ENCODE peak calls at places on chromosomes 3 and 15, in seven cellular contexts. C is HCT116, O is A549, A is lower lobe of right lung, M is heart right ventricle, G is left ventricle myocardium inferior, E is adrenal gland. S is an unnamed sample.

GRCh38 chr3:62229908-62230307 is 143.4 kb downstream of the FEZF2 start:
- DNase-seq in A (no peak), E (no peak), O (peak), M (no peak), G (no peak), C (peak), S (no peak)

GRCh38 chr3:178709047-178709446 is 172.8 kb downstream of the KCNMB2 start:
- DNase-seq in C (no peak), E (no peak), O (no peak), G (no peak), M (no peak), A (no peak), S (no peak)

GRCh38 chr3:124818398-124819150 is 68.6 kb downstream of the ITGB5 start:
- DNase-seq in O (no peak), E (no peak), A (no peak), M (no peak), G (no peak), C (no peak), S (no peak)

GRCh38 chr3:37308247-37308646 is 133.9 kb upstream of the LRRFIP2 start:
- DNase-seq in O (peak), A (no peak), G (no peak), C (peak), M (no peak), E (no peak), S (no peak)

GRCh38 chr3:117523407-117523806 is 813.8 kb downstream of the TUSC7 start:
- DNase-seq in O (no peak), A (no peak), G (no peak), C (no peak), E (no peak), M (no peak), S (no peak)

GRCh38 chr15:59516655-59517461 is 78.9 kb downstream of the FAM81A start:
- DNase-seq in G (no peak), C (no peak), E (no peak), A (no peak), O (no peak), M (no peak), S (no peak)

GRCh38 chr15:63981596-63982320 is 64.5 kb downstream of the DAPK2 start:
- DNase-seq in G (no peak), O (no peak), A (no peak), C (no peak), M (no peak), E (no peak), S (no peak)

GRCh38 chr3:15099364-15100098 is 583 bp upstream of the RBSN start:
- DNase-seq in E (no peak), O (no peak), A (no peak), M (no peak), C (no peak), G (no peak), S (no peak)

GRCh38 chr3:179837374-179837773 is 184.5 kb downstream of the USP13 start:
- DNase-seq in O (no peak), E (no peak), G (no peak), A (no peak), M (no peak), C (no peak), S (no peak)

GRCh38 chr15:85125056-85125661 is 143.5 kb downstream of the PDE8A start:
- DNase-seq in G (no peak), C (peak), A (no peak), O (no peak), M (no peak), E (no peak), S (no peak)

GRCh38 chr15:47963265-47963664 is 157.5 kb upstream of the SLC24A5 start:
- DNase-seq in O (no peak), A (no peak), G (no peak), M (no peak), C (no peak), E (no peak), S (no peak)

GRCh38 chr3:100023150-100023549 is 91.2 kb downstream of the FILIP1L start:
- DNase-seq in M (no peak), E (no peak), C (no peak), G (no peak), O (no peak), A (no peak), S (no peak)

GRCh38 chr3:120418866-120419490 is 31.8 kb downstream of the FSTL1 start:
- DNase-seq in E (peak), O (peak), A (peak), G (peak), M (peak), C (peak), S (no peak)

GRCh38 chr3:188049890-188050530 is 103.9 kb upstream of the LPP start:
- DNase-seq in G (no peak), C (no peak), O (no peak), E (no peak), A (no peak), M (no peak), S (no peak)

GRCh38 chr3:153257673-153258351 is 95.8 kb downstream of the RAP2B start:
- DNase-seq in G (no peak), O (no peak), C (no peak), A (no peak), E (no peak), M (no peak), S (no peak)

GRCh38 chr3:153260681-153261080 is 98.7 kb downstream of the RAP2B start:
- DNase-seq in E (no peak), C (no peak), A (no peak), O (no peak), G (no peak), M (no peak), S (no peak)

DNA sequence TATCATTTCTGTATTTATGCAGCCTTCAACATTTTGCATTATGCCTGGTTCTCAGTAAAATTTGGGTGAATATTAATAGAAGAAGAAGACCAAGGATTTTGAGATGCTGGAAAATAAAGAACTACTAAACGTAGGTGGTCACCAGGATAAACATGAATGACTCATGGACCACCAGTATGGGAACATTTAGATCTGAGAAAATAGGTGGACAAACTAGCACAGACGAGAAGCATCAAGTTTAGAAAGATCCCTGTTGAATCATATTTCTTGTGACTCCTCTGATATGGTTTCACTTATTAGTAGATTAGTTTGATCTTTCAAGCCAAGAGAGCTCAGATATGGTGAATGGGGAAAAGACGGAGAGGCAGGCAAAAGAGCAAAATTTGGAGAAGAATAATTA is 97.9 kb downstream of the RAP2B start:
- DNase-seq in A (no peak), C (no peak), M (no peak), G (no peak), E (no peak), O (no peak), S (no peak)
- H3K27ac ChIP-seq in A (no peak), C (no peak), M (no peak), G (no peak), E (no peak), O (no peak), S (no peak)

DNA sequence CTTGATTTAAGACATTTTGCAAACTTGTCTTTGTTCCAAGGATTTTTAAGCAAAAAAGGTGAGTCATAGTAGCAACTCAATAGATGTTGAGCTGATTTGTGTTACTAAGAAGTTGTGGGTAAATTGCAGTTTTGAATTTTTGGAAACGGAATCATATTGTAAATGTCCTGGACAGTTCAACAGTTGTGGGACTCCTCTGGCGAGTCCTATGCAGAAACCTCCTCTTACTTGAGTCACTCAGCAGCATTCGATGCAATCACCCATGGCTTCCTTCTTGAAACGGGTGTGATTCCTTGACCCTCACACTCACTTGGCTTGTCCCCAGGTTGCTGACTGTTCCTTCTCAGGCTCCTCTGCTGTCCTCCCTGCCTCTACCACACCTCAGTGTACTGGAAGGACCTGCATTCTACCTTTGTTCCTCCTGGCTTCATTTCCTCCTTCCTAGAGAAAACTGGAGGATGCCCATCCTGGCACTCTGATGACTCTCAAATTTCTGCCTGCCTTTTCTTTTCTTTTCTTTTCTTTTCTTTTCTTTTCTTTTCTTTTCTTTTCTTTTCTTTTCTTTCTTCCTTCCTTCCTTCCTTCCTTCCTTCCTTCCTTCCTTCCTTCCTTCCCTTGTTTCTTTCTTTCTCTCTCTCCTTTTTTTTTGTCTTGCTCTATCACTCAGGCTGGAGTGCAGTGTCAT is 52.8 kb upstream of the DGKG start:
- DNase-seq in M (no peak), C (no peak), G (no peak), E (no peak), O (no peak), A (no peak), S (no peak)
- H3K4me3 ChIP-seq in M (no peak), C (no peak), G (no peak), E (no peak), O (no peak), A (no peak), S (no peak)

GRCh38 chr3:144031938-144032337 is 60.3 kb downstream of the DIPK2A start:
- DNase-seq in E (peak), C (no peak), O (no peak), G (peak), A (no peak), M (peak), S (no peak)
- H3K27ac ChIP-seq in E (no peak), C (no peak), O (no peak), G (no peak), A (no peak), M (no peak), S (no peak)

GRCh38 chr3:58986654-58987053 is 63.2 kb downstream of the CFAP20DC start:
- DNase-seq in M (no peak), O (no peak), E (no peak), A (no peak), C (no peak), G (no peak), S (no peak)

GRCh38 chr3:58993547-58993946 is 56.3 kb downstream of the CFAP20DC start:
- DNase-seq in A (no peak), C (no peak), M (no peak), O (no peak), E (no peak), G (no peak), S (no peak)

GRCh38 chr3:58988041-58988440 is 61.8 kb downstream of the CFAP20DC start:
- DNase-seq in G (no peak), A (no peak), M (no peak), E (no peak), O (no peak), C (no peak), S (no peak)

GRCh38 chr3:58991623-58992022 is 58.2 kb downstream of the CFAP20DC start:
- DNase-seq in C (no peak), G (no peak), E (no peak), O (no peak), M (no peak), A (no peak), S (no peak)

GRCh38 chr3:58989173-58989572 is 60.7 kb downstream of the CFAP20DC start:
- DNase-seq in A (no peak), G (no peak), O (no peak), C (no peak), E (no peak), M (no peak), S (no peak)
- H3K4me3 ChIP-seq in A (no peak), G (no peak), O (no peak), C (no peak), E (no peak), M (no peak), S (no peak)

DNA sequence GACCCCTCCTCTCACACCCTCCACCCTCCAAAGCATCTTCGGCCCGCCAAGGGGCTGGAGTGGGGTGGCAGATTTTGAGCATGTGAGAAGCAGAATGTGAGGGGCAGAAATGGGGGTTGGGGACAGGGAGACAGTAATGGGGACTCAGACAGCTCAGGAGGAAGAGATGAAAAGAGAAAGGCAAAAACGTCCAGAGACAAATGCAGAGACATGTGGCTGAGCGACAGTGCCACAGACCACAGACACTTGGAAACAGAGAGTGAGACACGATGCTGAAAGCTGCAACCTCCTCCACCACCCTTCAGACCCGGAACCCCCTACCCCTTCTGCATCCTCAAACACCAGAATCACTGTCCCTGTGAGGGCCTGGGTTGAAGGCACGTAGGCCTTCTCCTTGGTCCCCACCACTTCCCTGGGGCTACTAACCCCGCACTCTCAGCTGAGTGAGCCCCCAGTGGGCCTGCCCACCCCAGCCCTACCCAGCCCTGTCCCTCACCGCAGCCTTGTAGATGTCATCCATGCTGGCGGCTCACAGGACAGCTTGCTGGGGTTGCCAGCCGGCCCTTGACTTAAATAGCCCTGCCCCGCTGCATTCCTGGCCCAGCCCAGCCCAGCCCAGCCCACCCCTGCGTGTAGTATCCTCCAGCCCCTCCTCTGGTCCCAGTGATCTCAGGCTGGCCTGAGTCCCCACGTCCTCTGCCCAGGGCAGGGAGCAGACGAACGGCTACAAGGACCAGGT is at the start of gene TNNC1:
- DNase-seq in E (no peak), O (no peak), C (no peak), A (peak), M (peak), G (peak), S (peak)
- H3K27ac ChIP-seq in E (peak), O (peak), C (peak), A (peak), M (peak), G (peak), S (peak)

GRCh38 chr3:12891391-12891984 is 50.1 kb upstream of the RPL32 start:
- DNase-seq in A (no peak), G (no peak), C (no peak), O (no peak), M (no peak), E (no peak), S (no peak)
- H3K4me3 ChIP-seq in A (peak), G (peak), C (no peak), O (no peak), M (peak), E (no peak), S (no peak)

DNA sequence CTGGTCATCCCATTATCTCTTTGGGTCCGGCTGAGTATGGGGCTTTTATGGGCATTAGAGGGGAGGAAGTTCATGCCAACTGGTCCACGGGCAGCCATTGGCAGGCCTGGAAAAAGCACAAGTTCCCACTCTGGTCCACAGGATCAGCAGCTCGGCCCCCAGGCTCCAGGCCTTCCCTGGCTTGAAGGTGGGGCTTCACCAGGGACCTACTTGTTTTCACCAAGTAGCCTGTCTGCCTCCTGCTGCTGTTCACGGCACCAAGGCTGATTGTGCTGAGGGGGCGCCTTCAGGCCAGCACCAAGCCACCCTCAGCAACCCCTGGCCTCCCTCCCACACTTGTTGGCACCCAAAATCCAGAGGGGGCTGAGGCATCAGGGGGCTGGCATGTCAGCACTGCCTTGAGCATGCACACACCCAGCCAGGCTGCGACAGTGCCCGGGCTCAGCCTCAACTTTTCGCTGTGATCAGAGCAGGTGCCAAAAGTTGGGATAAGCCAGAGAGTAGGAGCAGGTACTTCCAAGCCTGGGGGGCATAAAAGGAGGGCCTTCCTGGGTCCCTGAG is 9.1 kb upstream of the TOP2B start:
- DNase-seq in A (no peak), M (no peak), E (no peak), G (no peak), C (no peak), O (no peak), S (no peak)
- H3K27ac ChIP-seq in A (no peak), M (no peak), E (no peak), G (no peak), C (no peak), O (no peak), S (no peak)